ENCODE peak calls at places on chromosomes 1 and 21, in eight cellular contexts. B is heart right ventricle; I is T-helper 17 cell; D is stimulated activated CD4-positive, alpha-beta T cell treated with anti-CD3 and anti-CD28 coated beads, Interleukin-2, amount 100 ng/mL, for 48 hours; R is A549; S is neural progenitor cell; Q is GM12865; G is CD8-positive, alpha-beta T cell. N is an unnamed sample.
A peak's percentile ranks its signal among the peaks of the same experiment; 100 is the strongest.

GRCh38 chr1:8420318-8420717 is 102.4 kb downstream of the SLC45A1 start:
- DNase-seq in R (no peak), B (no peak), I (no peak), D (no peak), G (no peak), Q (no peak), S (no peak), N (no peak)

GRCh38 chr1:112253366-112253765 is 142.6 kb upstream of the CTTNBP2NL start:
- DNase-seq in R (no peak), G (no peak), D (no peak), I (no peak), B (no peak), Q (no peak), S (no peak), N (no peak)

GRCh38 chr21:26445440-26445839 is 127.6 kb downstream of the CYYR1 start:
- DNase-seq in R (no peak), S (no peak), D (no peak), Q (no peak), G (no peak), B (no peak), I (no peak), N (no peak)

GRCh38 chr1:43853161-43853921 is 80.3 kb upstream of the ARTN start:
- DNase-seq in I (no peak), G (peak; percentile 70), R (no peak), D (no peak), S (no peak), B (peak; percentile 37), Q (peak; percentile 68), N (peak; percentile 89)

GRCh38 chr1:57423135-57424131 is at the start of gene DAB1:
- DNase-seq in D (no peak), S (peak; percentile 76), I (no peak), R (no peak), Q (no peak), B (no peak), G (no peak), N (no peak)

GRCh38 chr1:1225913-1226312 is 5.9 kb downstream of the SDF4 start:
- DNase-seq in I (no peak), G (no peak), R (no peak), B (no peak), S (no peak), D (no peak), Q (no peak), N (no peak)

GRCh38 chr1:86616871-86617270 is 70.0 kb downstream of the CLCA4 start:
- DNase-seq in S (no peak), Q (peak; percentile 78), B (no peak), G (no peak), R (no peak), I (no peak), D (no peak), N (peak; percentile 89)

GRCh38 chr1:208944981-208945451 is 638.5 kb upstream of the CAMK1G start:
- DNase-seq in B (no peak), I (no peak), Q (no peak), S (no peak), D (no peak), G (no peak), R (no peak), N (no peak)

N was measured in AML-193.